ENCODE peak calls at places on chromosomes 12 and 14, in ten cellular contexts. X, Y, R, U, F, B, L, N, C and S are unnamed samples.

GRCh38 chr14:95140060-95140858 is 17.1 kb downstream of the DICER1 start:
- DNase-seq in X (no peak), Y (no peak), R (no peak), U (no peak), F (no peak), B (no peak), L (no peak), N (peak), C (no peak), S (no peak)

GRCh38 chr14:61152851-61153364 is 128.2 kb downstream of the TMEM30B start:
- DNase-seq in X (no peak), Y (no peak), R (no peak), U (no peak), F (no peak), B (no peak), L (no peak), N (no peak), C (no peak), S (no peak)

GRCh38 chr12:92462049-92462448 is 240.7 kb upstream of the PLEKHG7 start:
- DNase-seq in X (no peak), Y (no peak), R (no peak), U (no peak), F (no peak), B (no peak), L (no peak), N (peak), C (no peak), S (no peak)

GRCh38 chr12:53499261-53500118 is at the start of gene MAP3K12:
- DNase-seq in X (peak), Y (peak), R (peak), U (peak), F (peak), B (peak), L (no peak), N (peak), C (peak), S (peak)

GRCh38 chr12:69068431-69068830 is 135.5 kb upstream of the CPM start:
- DNase-seq in X (no peak), Y (no peak), R (no peak), U (no peak), F (peak), B (no peak), L (no peak), N (no peak), C (peak), S (peak)

GRCh38 chr12:68665016-68665569 is 21.7 kb upstream of the NUP107 start:
- DNase-seq in X (no peak), Y (no peak), R (no peak), U (no peak), F (no peak), B (no peak), L (no peak), N (no peak), C (no peak), S (no peak)

GRCh38 chr14:70653662-70654061 is 11.9 kb downstream of the TTC9 start:
- DNase-seq in X (no peak), Y (no peak), R (no peak), U (no peak), F (no peak), B (no peak), L (no peak), N (no peak), C (no peak), S (no peak)

GRCh38 chr12:124454352-124454725 is 113.1 kb downstream of the NCOR2 start:
- DNase-seq in X (no peak), Y (peak), R (no peak), U (no peak), F (no peak), B (no peak), L (no peak), N (no peak), C (no peak), S (no peak)

GRCh38 chr14:53295985-53296582 is 143.0 kb upstream of the DDHD1 start:
- DNase-seq in X (peak), Y (no peak), R (no peak), U (no peak), F (peak), B (peak), L (no peak), N (peak), C (no peak), S (no peak)

GRCh38 chr14:100201701-100202100 is 37.2 kb upstream of the YY1 start:
- DNase-seq in X (no peak), Y (no peak), R (no peak), U (no peak), F (no peak), B (no peak), L (no peak), N (no peak), C (no peak), S (no peak)

GRCh38 chr14:32319368-32320049 is 9.6 kb upstream of the AKAP6 start:
- DNase-seq in X (no peak), Y (no peak), R (no peak), U (no peak), F (no peak), B (no peak), L (no peak), N (no peak), C (no peak), S (no peak)

GRCh38 chr12:10559241-10559640 is 53.6 kb downstream of the EIF2S3B start:
- DNase-seq in X (no peak), Y (no peak), R (no peak), U (no peak), F (no peak), B (no peak), L (no peak), N (peak), C (no peak), S (no peak)

GRCh38 chr12:119772431-119772830 is 104.5 kb downstream of the PRKAB1 start:
- DNase-seq in X (no peak), Y (no peak), R (no peak), U (no peak), F (no peak), B (no peak), L (no peak), N (no peak), C (no peak), S (no peak)

GRCh38 chr14:24984846-24985589 is 64.9 kb downstream of the STXBP6 start:
- DNase-seq in X (no peak), Y (no peak), R (no peak), U (no peak), F (no peak), B (no peak), L (no peak), N (no peak), C (peak), S (peak)

GRCh38 chr14:93705513-93706156 is 82.7 kb downstream of the PRIMA1 start:
- DNase-seq in X (no peak), Y (no peak), R (no peak), U (no peak), F (no peak), B (no peak), L (no peak), N (no peak), C (no peak), S (no peak)

GRCh38 chr12:122852336-122853275 is 17.3 kb downstream of the HIP1R start:
- DNase-seq in X (peak), Y (no peak), R (no peak), U (no peak), F (no peak), B (no peak), L (no peak), N (no peak), C (peak), S (no peak)

GRCh38 chr12:1797011-1797901 is 23.1 kb upstream of the LRTM2 start:
- DNase-seq in X (no peak), Y (peak), R (peak), U (peak), F (no peak), B (peak), L (no peak), N (no peak), C (peak), S (peak)

GRCh38 chr12:47107926-47108325 is 28.2 kb upstream of the AMIGO2 start:
- DNase-seq in X (no peak), Y (no peak), R (no peak), U (no peak), F (no peak), B (no peak), L (no peak), N (no peak), C (no peak), S (no peak)

GRCh38 chr12:85874064-85874463 is at the start of gene NTS:
- DNase-seq in X (peak), Y (no peak), R (no peak), U (no peak), F (no peak), B (peak), L (no peak), N (peak), C (no peak), S (no peak)

GRCh38 chr14:52911904-52912303 is 38.9 kb downstream of the FERMT2 start:
- DNase-seq in X (no peak), Y (no peak), R (no peak), U (no peak), F (no peak), B (no peak), L (no peak), N (no peak), C (no peak), S (no peak)

GRCh38 chr12:29073631-29074239 is 75.3 kb upstream of the FAR2 start:
- DNase-seq in X (peak), Y (no peak), R (no peak), U (no peak), F (no peak), B (peak), L (no peak), N (peak), C (no peak), S (no peak)

GRCh38 chr14:21768116-21768874 is 94.7 kb upstream of the OR4E1 start:
- DNase-seq in X (peak), Y (no peak), R (no peak), U (no peak), F (peak), B (peak), L (no peak), N (peak), C (no peak), S (no peak)

GRCh38 chr12:96719671-96720362 is 187.2 kb upstream of the NEDD1 start:
- DNase-seq in X (no peak), Y (no peak), R (no peak), U (no peak), F (no peak), B (peak), L (no peak), N (peak), C (no peak), S (no peak)

GRCh38 chr14:36520601-36521525 is 831 bp upstream of the NKX2-1 start:
- DNase-seq in X (peak), Y (peak), R (no peak), U (peak), F (peak), B (peak), L (no peak), N (no peak), C (no peak), S (no peak)

GRCh38 chr12:72267974-72268373 is 4.2 kb upstream of the TRHDE start:
- DNase-seq in X (no peak), Y (no peak), R (no peak), U (no peak), F (no peak), B (peak), L (no peak), N (peak), C (no peak), S (no peak)

GRCh38 chr12:46944104-46944503 is 118.3 kb upstream of the SLC38A4 start:
- DNase-seq in X (peak), Y (no peak), R (no peak), U (no peak), F (no peak), B (no peak), L (no peak), N (no peak), C (no peak), S (no peak)

GRCh38 chr14:24366664-24367505 is 1.1 kb upstream of the NFATC4 start:
- DNase-seq in X (peak), Y (peak), R (peak), U (peak), F (peak), B (peak), L (peak), N (peak), C (peak), S (peak)

GRCh38 chr14:100525615-100526014 is 61.6 kb downstream of the BEGAIN start:
- DNase-seq in X (no peak), Y (peak), R (no peak), U (no peak), F (no peak), B (no peak), L (no peak), N (no peak), C (no peak), S (no peak)

GRCh38 chr14:95774265-95775160 is 60.6 kb upstream of the TCL1A start:
- DNase-seq in X (peak), Y (no peak), R (no peak), U (no peak), F (peak), B (peak), L (no peak), N (peak), C (peak), S (no peak)

GRCh38 chr12:65364021-65364420 is 85.5 kb downstream of the MSRB3 start:
- DNase-seq in X (no peak), Y (no peak), R (no peak), U (no peak), F (no peak), B (no peak), L (no peak), N (no peak), C (no peak), S (no peak)

GRCh38 chr14:77844802-77845201 is 44.9 kb downstream of the ADCK1 start:
- DNase-seq in X (no peak), Y (no peak), R (no peak), U (no peak), F (no peak), B (no peak), L (no peak), N (no peak), C (no peak), S (no peak)

GRCh38 chr14:49641697-49642129 is 6.7 kb upstream of the DNAAF2 start:
- DNase-seq in X (no peak), Y (no peak), R (no peak), U (no peak), F (no peak), B (peak), L (no peak), N (no peak), C (peak), S (no peak)

GRCh38 chr14:51189600-51190376 is 50.3 kb upstream of the TMX1 start:
- DNase-seq in X (no peak), Y (no peak), R (no peak), U (no peak), F (no peak), B (no peak), L (no peak), N (no peak), C (no peak), S (no peak)

GRCh38 chr14:80364274-80364673 is 153.0 kb upstream of the DIO2 start:
- DNase-seq in X (no peak), Y (no peak), R (no peak), U (no peak), F (peak), B (peak), L (no peak), N (peak), C (no peak), S (no peak)

GRCh38 chr14:96804821-96805374 is 7.7 kb downstream of the VRK1 start:
- DNase-seq in X (no peak), Y (no peak), R (no peak), U (no peak), F (no peak), B (no peak), L (no peak), N (no peak), C (no peak), S (no peak)

GRCh38 chr14:91878274-91878673 is 10.9 kb upstream of the TC2N start:
- DNase-seq in X (no peak), Y (no peak), R (no peak), U (no peak), F (no peak), B (peak), L (no peak), N (no peak), C (no peak), S (no peak)
- TF ChIP-seq CTCF in X (no peak), Y (no peak), R (no peak), U (no peak), F (no peak), B (peak), L (no peak), N (peak), C (no peak), S (no peak)

GRCh38 chr12:52189376-52190174 is 2.2 kb downstream of the KRT80 start:
- DNase-seq in X (no peak), Y (no peak), R (no peak), U (no peak), F (no peak), B (no peak), L (no peak), N (no peak), C (no peak), S (no peak)
- H3K27ac ChIP-seq in X (no peak), Y (no peak), R (no peak), U (no peak), F (peak), B (no peak), L (no peak), N (no peak), C (no peak), S (no peak)

DNA sequence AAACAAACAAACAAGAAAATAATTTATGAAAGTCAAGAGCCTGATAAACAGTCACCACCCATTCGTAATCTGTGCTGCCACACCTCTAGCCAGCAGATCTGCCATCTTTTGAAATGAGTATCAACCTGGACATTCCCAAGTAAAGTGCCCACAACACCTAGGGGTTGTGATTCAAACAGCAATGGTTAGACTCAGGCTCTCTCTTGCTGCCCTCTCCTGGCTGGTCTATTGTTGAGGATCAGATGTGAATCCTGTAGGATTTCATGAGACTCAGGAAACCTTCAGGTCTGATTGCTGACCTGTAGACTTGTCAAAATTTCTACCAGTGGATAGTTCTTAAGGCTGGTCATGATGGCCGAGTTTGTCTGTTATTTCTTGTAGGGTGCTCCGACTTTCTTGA is 26.8 kb downstream of the DGLUCY start:
- DNase-seq in X (peak), Y (no peak), R (no peak), U (no peak), F (peak), B (peak), L (no peak), N (peak), C (no peak), S (no peak)
- TF ChIP-seq CTCF in X (peak), Y (peak), R (peak), U (peak), F (peak), B (peak), L (peak), N (peak), C (no peak), S (peak)

GRCh38 chr12:32659908-32660440 is 19.1 kb upstream of the DNM1L start:
- DNase-seq in X (no peak), Y (no peak), R (no peak), U (no peak), F (no peak), B (no peak), L (no peak), N (no peak), C (no peak), S (no peak)
- H3K27ac ChIP-seq in X (no peak), Y (no peak), R (no peak), U (peak), F (no peak), B (no peak), L (no peak), N (no peak), C (no peak), S (peak)

GRCh38 chr12:591571-592505 is 71.4 kb downstream of the NINJ2 start:
- DNase-seq in X (peak), Y (no peak), R (peak), U (no peak), F (no peak), B (no peak), L (no peak), N (no peak), C (peak), S (peak)

GRCh38 chr12:590206-590750 is 73.0 kb downstream of the NINJ2 start:
- DNase-seq in X (no peak), Y (no peak), R (no peak), U (no peak), F (no peak), B (no peak), L (no peak), N (no peak), C (no peak), S (peak)

GRCh38 chr12:588658-589057 is 74.6 kb downstream of the NINJ2 start:
- DNase-seq in X (no peak), Y (no peak), R (no peak), U (no peak), F (no peak), B (no peak), L (no peak), N (no peak), C (no peak), S (no peak)

GRCh38 chr12:593396-593976 is 69.8 kb downstream of the NINJ2 start:
- DNase-seq in X (no peak), Y (no peak), R (no peak), U (no peak), F (no peak), B (no peak), L (no peak), N (no peak), C (no peak), S (peak)

GRCh38 chr12:591167-591570 is 72.1 kb downstream of the NINJ2 start:
- DNase-seq in X (peak), Y (no peak), R (peak), U (no peak), F (no peak), B (peak), L (no peak), N (no peak), C (no peak), S (peak)
- TF ChIP-seq CTCF in X (peak), Y (no peak), R (peak), U (no peak), F (no peak), B (no peak), L (peak), N (no peak), C (no peak), S (peak)

DNA sequence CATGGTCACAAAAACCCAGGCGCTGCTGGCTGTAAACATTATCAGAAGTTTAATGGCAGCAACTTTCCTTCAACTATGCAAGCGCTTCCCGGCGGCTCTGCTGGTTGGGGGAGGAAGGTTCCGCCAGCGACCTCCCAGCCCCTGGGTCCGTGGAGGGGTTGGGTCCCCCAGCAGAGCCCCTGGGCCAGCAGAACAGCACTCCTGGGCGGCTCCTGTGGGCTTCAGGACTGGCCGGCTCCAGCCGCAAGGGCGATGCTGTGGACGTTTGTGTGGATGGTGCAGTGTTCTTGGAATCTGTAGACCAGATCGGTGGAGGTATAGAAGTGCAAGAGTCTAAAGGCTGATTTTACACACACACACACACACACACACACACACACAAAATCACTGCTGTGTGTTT is 25.9 kb downstream of the LRCOL1 start:
- DNase-seq in X (no peak), Y (peak), R (no peak), U (no peak), F (no peak), B (peak), L (no peak), N (no peak), C (no peak), S (no peak)
- H3K27ac ChIP-seq in X (no peak), Y (no peak), R (no peak), U (no peak), F (no peak), B (no peak), L (no peak), N (no peak), C (no peak), S (no peak)

DNA sequence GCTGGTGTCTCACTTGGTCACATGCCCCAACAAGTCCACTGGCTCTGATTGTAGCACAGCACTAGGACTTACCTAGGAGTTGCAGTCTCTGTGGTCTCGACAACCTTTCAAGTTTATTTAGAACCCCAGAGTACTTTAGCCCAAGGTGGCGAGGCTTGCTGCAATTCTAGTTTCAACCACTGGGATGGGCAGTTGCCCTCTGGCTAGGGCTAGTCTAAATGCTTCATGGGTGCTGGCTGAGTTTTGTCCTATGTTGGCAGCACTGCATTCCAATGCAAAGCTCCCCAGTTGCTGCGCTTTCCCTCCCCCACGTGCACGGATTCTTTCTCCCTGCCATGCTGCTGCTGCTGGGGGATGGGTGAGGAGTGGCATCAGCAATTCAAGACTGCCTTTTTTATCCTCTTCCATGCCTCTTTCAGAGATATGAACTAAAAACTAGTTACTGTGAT is 207.9 kb downstream of the SYNE2 start:
- DNase-seq in X (peak), Y (no peak), R (no peak), U (no peak), F (peak), B (peak), L (no peak), N (peak), C (no peak), S (no peak)
- TF ChIP-seq CTCF in X (peak), Y (peak), R (peak), U (peak), F (peak), B (peak), L (peak), N (peak), C (peak), S (no peak)